ENCODE peak calls at places on chromosomes 7 and 10, in six cellular contexts. I is left ventricle myocardium inferior, E is PC-3, Z is Peyer's patch, D is AG09319, W is nephron progenitor cell. C is an unnamed sample.

GRCh38 chr10:1739751-1740150 is 2.4 kb upstream of the ADARB2 start:
- DNase-seq in E (no peak), I (no peak), D (no peak), Z (no peak), W (no peak), C (no peak)

GRCh38 chr7:69062020-69062760 is 536.1 kb upstream of the AUTS2 start:
- DNase-seq in E (no peak), W (no peak), Z (no peak), I (no peak), D (no peak), C (no peak)

GRCh38 chr10:100442548-100442947 is 20.3 kb upstream of the WNT8B start:
- DNase-seq in W (no peak), D (no peak), E (peak; percentile 24), Z (no peak), I (no peak), C (no peak)

GRCh38 chr7:134533288-134533771 is 6.0 kb downstream of the AKR1B10 start:
- DNase-seq in E (peak; percentile 92), Z (no peak), W (no peak), I (no peak), D (no peak), C (no peak)

GRCh38 chr7:155452505-155453295 is 5.2 kb upstream of the EN2 start:
- DNase-seq in E (no peak), D (no peak), Z (no peak), I (no peak), W (no peak), C (no peak)

GRCh38 chr10:126397640-126398382 is 9.5 kb upstream of the ADAM12 start:
- DNase-seq in D (peak; percentile 81), I (no peak), W (peak; percentile 21), Z (no peak), E (peak; percentile 92), C (no peak)

GRCh38 chr10:122879339-122880273 is at the start of gene FAM24B:
- DNase-seq in W (no peak), I (peak; percentile 90), D (peak; percentile 96), Z (peak; percentile 91), E (peak; percentile 94), C (peak; percentile 95)

GRCh38 chr7:130903358-130903974 is 169.5 kb upstream of the KLF14 start:
- DNase-seq in Z (no peak), I (no peak), D (peak; percentile 54), E (peak; percentile 72), W (no peak), C (peak; percentile 77)

GRCh38 chr10:102418612-102419560 is at the start of gene PSD:
- DNase-seq in W (no peak), D (no peak), E (no peak), Z (no peak), I (no peak), C (no peak)

GRCh38 chr7:120725376-120726039 is 132.4 kb downstream of the TSPAN12 start:
- DNase-seq in Z (no peak), D (no peak), I (no peak), W (no peak), E (peak; percentile 64), C (no peak)

GRCh38 chr7:157372300-157373232 is 35.8 kb downstream of the DNAJB6 start:
- DNase-seq in E (no peak), I (no peak), W (no peak), D (no peak), Z (no peak), C (no peak)

GRCh38 chr10:93566435-93567276 is at the start of gene FFAR4:
- DNase-seq in E (peak; percentile 48), D (no peak), I (peak; percentile 45), Z (no peak), W (peak; percentile 55), C (no peak)

GRCh38 chr10:118332948-118333710 is 9.0 kb downstream of the FAM204A start:
- DNase-seq in D (no peak), I (no peak), Z (no peak), W (no peak), E (peak; percentile 18), C (no peak)

GRCh38 chr10:22657566-22658190 is 56.7 kb downstream of the PIP4K2A start:
- DNase-seq in E (no peak), Z (no peak), D (no peak), W (no peak), I (no peak), C (no peak)

GRCh38 chr10:13791483-13791882 is 204.7 kb downstream of the PRPF18 start:
- DNase-seq in W (no peak), I (no peak), D (no peak), Z (no peak), E (no peak), C (no peak)

GRCh38 chr10:30455816-30456215 is 21.8 kb downstream of the MAP3K8 start:
- DNase-seq in E (no peak), D (no peak), Z (peak; percentile 79), I (peak; percentile 21), W (no peak), C (no peak)

GRCh38 chr7:56097700-56098099 is 4.9 kb upstream of the PHKG1 start:
- DNase-seq in E (peak; percentile 24), I (no peak), W (no peak), Z (no peak), D (peak; percentile 89), C (no peak)

GRCh38 chr7:140159487-140159886 is 17.3 kb downstream of the KDM7A start:
- DNase-seq in W (no peak), D (no peak), Z (no peak), E (no peak), I (no peak), C (no peak)

GRCh38 chr10:3398825-3399646 is 226.5 kb upstream of the PITRM1 start:
- DNase-seq in W (no peak), D (peak; percentile 10), Z (no peak), E (peak; percentile 70), I (peak; percentile 40), C (no peak)

GRCh38 chr7:98323597-98324322 is 42.3 kb downstream of the BRI3 start:
- DNase-seq in W (peak; percentile 33), Z (no peak), D (no peak), E (no peak), I (no peak), C (no peak)

GRCh38 chr7:157035302-157035701 is 24.8 kb upstream of the MNX1 start:
- DNase-seq in E (no peak), D (no peak), Z (no peak), W (no peak), I (no peak), C (no peak)

GRCh38 chr10:4121531-4122380 is 336.7 kb upstream of the KLF6 start:
- DNase-seq in E (peak; percentile 16), D (no peak), Z (peak; percentile 47), W (no peak), I (no peak), C (no peak)

GRCh38 chr7:155344618-155345433 is 47.1 kb downstream of the INSIG1 start:
- DNase-seq in E (peak; percentile 72), W (peak; percentile 91), D (peak; percentile 12), I (peak; percentile 71), Z (peak; percentile 77), C (peak; percentile 71)

GRCh38 chr10:79269443-79269842 is 77.8 kb upstream of the PPIF start:
- DNase-seq in W (no peak), D (no peak), Z (no peak), E (no peak), I (no peak), C (no peak)

GRCh38 chr10:1570652-1571051 is 166.7 kb downstream of the ADARB2 start:
- DNase-seq in W (no peak), Z (no peak), E (no peak), I (no peak), D (no peak), C (no peak)

GRCh38 chr7:151851160-151851751 is 25.7 kb downstream of the PRKAG2 start:
- DNase-seq in W (no peak), D (no peak), E (peak; percentile 86), Z (peak; percentile 44), I (peak; percentile 40), C (peak; percentile 86)

GRCh38 chr7:42611529-42611928 is 300.3 kb downstream of the C7orf25 start:
- DNase-seq in E (no peak), Z (no peak), I (no peak), W (no peak), D (no peak), C (no peak)

DNA sequence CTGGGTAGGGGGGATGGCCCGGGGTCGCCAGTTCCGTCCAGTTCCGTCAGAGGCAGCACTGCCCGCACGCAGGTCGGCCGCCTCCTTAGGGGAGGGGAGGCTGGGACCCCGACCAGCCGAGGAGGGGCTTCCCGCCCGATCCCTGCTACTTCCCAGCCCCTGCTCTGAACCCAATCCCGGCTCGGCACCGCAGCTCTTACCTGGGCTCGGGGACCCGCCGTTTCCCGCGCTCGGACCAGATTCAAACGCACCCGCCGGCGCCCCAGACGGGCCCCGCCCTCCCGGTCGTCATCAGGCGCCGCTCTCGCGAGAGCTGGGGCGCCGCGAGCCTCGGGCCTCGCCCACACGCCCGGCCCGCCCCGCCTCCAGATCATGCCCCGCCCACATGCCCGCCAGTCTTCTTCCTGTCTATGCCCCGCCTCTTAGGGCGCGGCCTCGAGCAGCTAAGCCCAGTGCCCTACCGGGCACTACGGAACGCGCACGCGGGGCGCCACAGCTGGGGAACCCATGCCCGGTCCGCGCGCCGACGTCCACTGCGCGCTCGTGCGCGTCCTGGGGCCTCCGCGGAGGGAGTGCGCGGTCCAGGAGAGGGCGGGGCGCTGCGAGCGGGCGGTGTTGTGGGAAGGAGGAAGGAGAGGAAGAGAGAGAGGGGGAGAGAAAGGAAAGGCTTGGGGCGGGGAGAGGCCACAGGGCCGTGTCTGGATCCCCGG is at the start of gene NCAPG2:
- DNase-seq in Z (peak; percentile 97), E (peak; percentile 98), D (peak; percentile 97), W (peak; percentile 99), I (peak; percentile 97), C (peak; percentile 99)
- TF ChIP-seq CTCF in Z (peak; percentile 81), E (no peak), D (no peak), W (no peak), I (peak; percentile 46), C (peak; percentile 23)

DNA sequence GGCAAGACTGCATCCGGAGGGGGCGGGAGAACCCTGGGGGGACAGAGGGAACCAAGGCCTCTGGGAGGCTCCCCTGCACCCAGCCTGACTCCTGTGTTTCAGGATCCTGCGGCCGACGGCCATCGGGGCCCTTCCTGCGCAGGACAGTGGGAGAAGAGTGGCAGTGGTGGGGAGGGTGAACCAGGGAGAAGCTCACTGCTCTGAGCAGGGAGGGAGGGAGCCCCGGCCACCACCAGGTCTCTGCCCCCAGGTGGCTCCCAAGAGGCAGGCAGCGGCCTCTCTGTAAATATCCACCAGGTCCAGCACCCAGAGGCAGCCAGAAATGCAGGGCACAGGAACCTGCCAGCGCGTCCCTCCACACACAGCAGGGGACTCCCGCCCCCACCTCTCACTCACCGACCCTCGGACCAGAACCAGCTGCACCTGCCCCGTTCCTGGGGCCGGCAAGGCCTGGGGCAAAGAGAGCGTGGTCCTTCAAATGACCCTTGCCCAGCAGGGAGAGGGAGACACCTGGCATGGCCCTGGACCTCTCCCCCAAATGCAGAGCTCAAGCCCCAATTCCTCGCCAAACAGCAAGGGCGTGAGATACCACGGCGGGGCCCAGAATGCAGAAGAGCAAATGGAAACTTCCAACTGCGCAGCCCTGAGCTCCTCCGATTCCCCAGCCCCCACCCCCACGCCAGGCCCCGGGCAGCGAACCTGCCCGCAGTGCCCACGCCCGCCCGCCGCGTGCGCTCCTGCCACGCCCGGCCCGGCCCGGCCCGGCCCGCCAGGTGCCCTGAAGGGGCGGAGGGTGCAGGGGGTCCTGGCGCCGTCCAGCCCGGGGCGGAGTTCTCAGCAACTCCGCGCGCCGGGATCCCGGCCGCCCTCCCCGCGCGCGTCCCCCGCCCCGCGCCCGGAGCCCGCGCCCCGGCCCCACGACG is 805 bp downstream of the RASGEF1A start:
- DNase-seq in W (no peak), Z (peak; percentile 20), E (peak; percentile 57), I (no peak), D (no peak), C (no peak)
- TF ChIP-seq CTCF in W (peak; percentile 20), Z (peak; percentile 35), E (peak; percentile 60), I (peak; percentile 53), D (no peak), C (peak; percentile 13)

GRCh38 chr7:44447874-44448425 is 42.5 kb downstream of the NUDCD3 start:
- DNase-seq in E (no peak), Z (no peak), D (no peak), I (no peak), W (no peak), C (no peak)
- TF ChIP-seq CTCF in E (no peak), Z (no peak), D (no peak), I (no peak), W (no peak), C (no peak)

GRCh38 chr10:88963318-88963717 is 10.7 kb upstream of the ACTA2 start:
- DNase-seq in W (no peak), Z (no peak), I (no peak), D (no peak), E (no peak), C (no peak)
- TF ChIP-seq CTCF in W (no peak), Z (no peak), I (no peak), D (no peak), E (no peak), C (no peak)